ENCODE peak calls at places on chromosome 13, in four cellular contexts. R is keratinocyte, U is fibroblast of lung, H is HCT116. E is an unnamed sample.

GRCh38 chr13:95288899-95289500 is 12.3 kb downstream of the ABCC4 start:
- DNase-seq in R (no peak), U (no peak), H (no peak), E (no peak)

GRCh38 chr13:74062933-74063332 is 71.3 kb downstream of the KLF12 start:
- DNase-seq in R (no peak), U (peak), H (no peak), E (no peak)

GRCh38 chr13:36475468-36475867 is 43.2 kb downstream of the CCNA1 start:
- DNase-seq in R (no peak), U (peak), H (no peak), E (peak)

GRCh38 chr13:114097893-114098688 is 34.3 kb downstream of the RASA3 start:
- DNase-seq in R (no peak), U (no peak), H (no peak), E (no peak)

GRCh38 chr13:24741016-24741662 is 22.8 kb upstream of the RNF17 start:
- DNase-seq in R (no peak), U (no peak), H (no peak), E (peak)

GRCh38 chr13:101829484-101829883 is 377.0 kb downstream of the ITGBL1 start:
- DNase-seq in R (no peak), U (no peak), H (no peak), E (no peak)

GRCh38 chr13:36795463-36795862 is 23.6 kb upstream of the RFXAP start:
- DNase-seq in R (no peak), U (no peak), H (no peak), E (no peak)

GRCh38 chr13:63161219-63161618 is 1745.6 kb upstream of the PCDH20 start:
- DNase-seq in R (no peak), U (peak), H (no peak), E (no peak)

GRCh38 chr13:79340490-79340889 is 65.6 kb downstream of the RBM26 start:
- DNase-seq in R (no peak), U (peak), H (no peak), E (no peak)

GRCh38 chr13:48858523-48858922 is 117.2 kb upstream of the FNDC3A start:
- DNase-seq in R (no peak), U (no peak), H (no peak), E (no peak)

GRCh38 chr13:48727252-48728011 is 73.7 kb downstream of the CYSLTR2 start:
- DNase-seq in R (no peak), U (peak), H (no peak), E (peak)

GRCh38 chr13:27918041-27918917 is 1.5 kb upstream of the PDX1 start:
- DNase-seq in R (no peak), U (no peak), H (no peak), E (no peak)

GRCh38 chr13:27918918-27919255 is 913 bp upstream of the PDX1 start:
- DNase-seq in R (no peak), U (no peak), H (no peak), E (no peak)

GRCh38 chr13:27917121-27917947 is 2.5 kb upstream of the PDX1 start:
- DNase-seq in R (no peak), U (no peak), H (no peak), E (no peak)

GRCh38 chr13:27913116-27913515 is 6.7 kb upstream of the PDX1 start:
- DNase-seq in R (no peak), U (no peak), H (no peak), E (no peak)

GRCh38 chr13:27915301-27916207 is 4.2 kb upstream of the PDX1 start:
- DNase-seq in R (no peak), U (no peak), H (no peak), E (no peak)
- TF ChIP-seq EZH2 in R (no peak), U (no peak), H (no peak), E (no peak)

GRCh38 chr13:110107568-110108347 is 199.2 kb downstream of the COL4A1 start:
- DNase-seq in R (no peak), U (no peak), H (no peak), E (peak)
- TF ChIP-seq CTCF in R (peak), U (no peak), H (peak), E (peak)

GRCh38 chr13:112963641-112964040 is 5.4 kb upstream of the MCF2L start:
- DNase-seq in R (no peak), U (no peak), H (no peak), E (no peak)

GRCh38 chr13:112965573-112966115 is 3.4 kb upstream of the MCF2L start:
- DNase-seq in R (no peak), U (no peak), H (no peak), E (no peak)

GRCh38 chr13:112962911-112963625 is 5.9 kb upstream of the MCF2L start:
- DNase-seq in R (no peak), U (no peak), H (no peak), E (no peak)

GRCh38 chr13:112966776-112967175 is 2.2 kb upstream of the MCF2L start:
- DNase-seq in R (no peak), U (no peak), H (no peak), E (no peak)

DNA sequence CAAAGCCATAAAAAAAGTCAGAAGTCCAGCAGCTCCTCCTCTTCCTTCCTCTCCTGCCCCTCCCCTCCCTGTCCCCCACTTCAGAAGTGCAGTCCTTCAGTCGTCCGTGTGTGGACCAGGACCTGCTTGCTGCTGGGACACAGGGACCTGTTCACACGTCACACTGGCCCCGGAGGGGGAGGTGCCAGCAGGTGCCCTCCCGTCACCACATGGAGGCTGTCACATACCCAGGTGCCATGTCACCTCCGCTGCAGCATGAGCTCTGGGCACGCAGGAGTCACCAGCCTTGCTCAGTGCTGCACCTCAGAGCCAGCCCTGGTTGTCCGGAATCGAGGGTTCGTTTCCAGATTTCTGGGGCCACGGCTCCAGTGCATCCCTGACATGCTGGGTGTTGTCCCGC is 3.9 kb upstream of the MCF2L start:
- DNase-seq in R (no peak), U (no peak), H (no peak), E (no peak)
- TF ChIP-seq EZH2 in R (no peak), U (no peak), H (no peak), E (no peak)

DNA sequence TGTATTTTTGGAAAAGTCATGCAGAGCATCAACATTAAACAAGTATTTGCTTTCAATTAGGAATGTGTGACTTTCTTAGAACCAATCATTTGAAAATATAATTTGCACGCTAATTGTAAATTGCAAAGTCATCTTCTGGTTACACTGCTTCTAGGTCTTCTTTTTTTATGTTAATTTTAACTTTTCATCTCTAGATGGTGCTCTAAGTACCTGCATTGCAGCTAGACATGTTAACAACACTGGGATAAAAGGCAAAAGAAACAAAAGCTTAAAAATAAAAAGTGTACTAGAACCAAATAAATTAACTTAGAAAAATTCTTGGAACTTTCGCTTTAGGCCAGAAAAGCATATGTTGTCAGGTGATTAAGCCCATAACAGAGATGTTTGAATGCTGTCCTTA is 2758.2 kb downstream of the PCDH9 start:
- DNase-seq in R (no peak), U (peak), H (peak), E (peak)
- TF ChIP-seq CTCF in R (peak), U (peak), H (peak), E (peak)

DNA sequence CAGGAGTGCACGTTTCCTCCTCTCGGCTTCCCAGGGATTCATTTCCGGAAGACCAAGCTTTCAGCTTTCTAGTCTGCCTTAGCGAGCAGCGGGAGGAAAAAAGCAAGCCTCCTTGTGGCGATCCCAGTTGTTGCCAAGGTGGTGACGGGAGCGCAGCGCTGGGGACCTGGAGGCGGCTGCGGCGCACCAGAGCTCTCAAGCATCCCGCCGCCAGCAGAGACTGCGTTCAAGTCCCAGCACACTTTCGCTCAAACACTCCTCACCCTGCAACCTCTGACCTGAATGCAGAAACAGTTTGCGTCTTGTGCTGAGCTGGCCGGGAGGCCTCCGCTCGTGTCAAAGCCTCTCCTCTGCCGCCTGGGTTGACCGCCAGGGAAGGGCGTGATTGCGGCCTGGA is 4.9 kb downstream of the GSX1 start:
- DNase-seq in R (no peak), U (peak), H (no peak), E (peak)
- TF ChIP-seq EZH2 in R (peak), U (peak), H (no peak), E (peak)

DNA sequence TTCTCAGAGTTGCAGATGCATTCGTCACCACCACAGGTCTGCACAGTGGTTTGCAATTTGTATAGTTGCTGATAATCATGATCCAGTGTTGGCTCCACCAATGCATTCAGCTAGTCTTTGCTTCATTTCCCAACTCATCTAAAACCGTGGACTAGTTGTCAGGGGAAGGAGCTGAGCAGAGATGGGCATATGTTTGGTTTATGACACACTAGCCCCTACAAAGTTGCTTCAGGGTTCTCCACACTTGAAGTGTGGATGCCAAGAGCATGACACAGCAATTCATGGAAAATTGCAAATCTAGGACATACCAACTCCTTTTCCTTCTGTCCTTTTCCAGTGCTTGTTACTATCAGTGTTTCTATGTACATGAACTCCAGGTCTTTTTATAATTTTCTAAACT is 168.0 kb downstream of the TNFSF13B start:
- DNase-seq in R (no peak), U (no peak), H (no peak), E (no peak)
- TF ChIP-seq CTCF in R (no peak), U (no peak), H (no peak), E (no peak)

GRCh38 chr13:99958402-99959126 is 13.0 kb downstream of the ZIC5 start:
- DNase-seq in R (no peak), U (no peak), H (no peak), E (no peak)
- TF ChIP-seq EZH2 in R (peak), U (peak), H (no peak), E (no peak)

GRCh38 chr13:51432576-51432975 is 20.3 kb downstream of the INTS6 start:
- DNase-seq in R (no peak), U (no peak), H (no peak), E (no peak)
- TF ChIP-seq CTCF in R (no peak), U (no peak), H (no peak), E (peak)

GRCh38 chr13:50128406-50129048 is 113.3 kb downstream of the KCNRG start:
- DNase-seq in R (no peak), U (no peak), H (no peak), E (no peak)

GRCh38 chr13:50130686-50131051 is 115.4 kb downstream of the KCNRG start:
- DNase-seq in R (no peak), U (peak), H (no peak), E (no peak)

GRCh38 chr13:50129065-50129922 is 114.0 kb downstream of the KCNRG start:
- DNase-seq in R (no peak), U (no peak), H (no peak), E (no peak)

GRCh38 chr13:50131998-50132936 is 117.0 kb downstream of the KCNRG start:
- DNase-seq in R (no peak), U (peak), H (no peak), E (no peak)

GRCh38 chr13:50129923-50130685 is 114.9 kb downstream of the KCNRG start:
- DNase-seq in R (no peak), U (peak), H (no peak), E (peak)
- TF ChIP-seq EZH2 in R (no peak), U (no peak), H (no peak), E (no peak)

E was measured in A673.